ENCODE peak calls at places on chromosomes 13 and 19, in six cellular contexts. B is activated CD8-positive, alpha-beta memory T cell treated with anti-CD3 and anti-CD28 coated beads, Interleukin-2, amount 10 ng/mL, durations not matched to agents 7 days and 5 days; A is EH; O is stimulated activated CD8-positive, alpha-beta memory T cell treated with anti-CD3 and anti-CD28 coated beads, Interleukin-15, amount 100 ng/mL, for 24 hours; C is stomach; W is dorsolateral prefrontal cortex. V is an unnamed sample.

GRCh38 chr13:40340368-40341085 is 325.9 kb downstream of the FOXO1 start:
- DNase-seq in B (no peak), C (no peak), W (no peak), A (peak; percentile 72), O (no peak), V (no peak)

GRCh38 chr19:16849168-16849567 is 20.0 kb downstream of the SIN3B start:
- DNase-seq in B (no peak), O (no peak), C (no peak), W (no peak), A (peak; percentile 40), V (no peak)

GRCh38 chr13:24217601-24218281 is 57.2 kb downstream of the SPATA13 start:
- DNase-seq in O (no peak), C (peak; percentile 56), B (peak; percentile 59), A (peak; percentile 22), W (no peak), V (no peak)

GRCh38 chr13:41774605-41775218 is 186.2 kb downstream of the VWA8 start:
- DNase-seq in W (no peak), O (no peak), C (no peak), B (no peak), A (no peak), V (no peak)

GRCh38 chr19:49071860-49072547 is 495 bp downstream of the KCNA7 start:
- DNase-seq in A (no peak), W (no peak), O (no peak), B (no peak), C (no peak), V (no peak)

GRCh38 chr13:80923907-80924306 is 583.0 kb upstream of the SPRY2 start:
- DNase-seq in O (no peak), B (no peak), C (no peak), A (no peak), W (no peak), V (no peak)

GRCh38 chr19:47444388-47444821 is 25.1 kb upstream of the MEIS3 start:
- DNase-seq in C (no peak), W (no peak), A (no peak), B (no peak), O (no peak), V (no peak)

GRCh38 chr13:66506979-66507378 is 723.2 kb downstream of the PCDH9 start:
- DNase-seq in A (no peak), W (no peak), O (no peak), B (no peak), C (no peak), V (no peak)

GRCh38 chr13:102693781-102694180 is 1.1 kb downstream of the METTL21C start:
- DNase-seq in A (peak; percentile 54), W (no peak), B (no peak), O (no peak), C (no peak), V (no peak)

GRCh38 chr19:3266792-3267469 is 42.5 kb downstream of the CELF5 start:
- DNase-seq in O (no peak), W (peak; percentile 56), B (no peak), C (no peak), A (no peak), V (no peak)

GRCh38 chr19:18218600-18218999 is 7.6 kb downstream of the PDE4C start:
- DNase-seq in B (no peak), W (no peak), O (no peak), C (no peak), A (no peak), V (no peak)

GRCh38 chr13:83618966-83619365 is 263.3 kb downstream of the SLITRK1 start:
- DNase-seq in C (no peak), O (no peak), A (peak; percentile 56), B (no peak), W (no peak), V (no peak)

GRCh38 chr13:39417643-39418042 is 185.3 kb downstream of the LHFPL6 start:
- DNase-seq in A (peak; percentile 71), B (no peak), C (no peak), O (no peak), W (no peak), V (no peak)

GRCh38 chr19:16429066-16429758 is 42.6 kb downstream of the EPS15L1 start:
- DNase-seq in O (no peak), B (no peak), A (no peak), C (peak; percentile 61), W (peak; percentile 79), V (no peak)

GRCh38 chr19:4089400-4089908 is 22.8 kb upstream of the ZBTB7A start:
- DNase-seq in C (no peak), A (no peak), W (no peak), O (no peak), B (peak; percentile 92), V (no peak)

GRCh38 chr19:17244618-17245534 is 843 bp downstream of the NR2F6 start:
- DNase-seq in O (no peak), W (no peak), C (peak; percentile 64), A (no peak), B (no peak), V (no peak)

GRCh38 chr13:50104493-50104892 is 89.2 kb downstream of the KCNRG start:
- DNase-seq in A (peak; percentile 11), W (no peak), B (no peak), C (no peak), O (no peak), V (no peak)

GRCh38 chr13:46051958-46052313 is 610 bp downstream of the ZC3H13 start:
- DNase-seq in A (no peak), W (no peak), C (no peak), B (no peak), O (no peak), V (no peak)

GRCh38 chr13:114081761-114082681 is 50.4 kb downstream of the RASA3 start:
- DNase-seq in B (no peak), O (no peak), C (peak; percentile 87), W (peak; percentile 33), A (no peak), V (no peak)